ENCODE peak calls at places on chromosomes 12 and 14, in four cellular contexts. One of them, this sample, is unnamed.

GRCh38 chr14:70665448-70666363 is 24.0 kb downstream of the TTC9 start:
- DNase-seq in CD4-positive, CD25-positive, alpha-beta regulatory T cell: no peak
- DNase-seq in bronchial epithelial cell: peak; percentile 87
- DNase-seq in cardiac fibroblast: no peak
- DNase-seq in this sample: no peak

GRCh38 chr12:62917939-62918338 is 17.0 kb downstream of the PPM1H start:
- DNase-seq in CD4-positive, CD25-positive, alpha-beta regulatory T cell: no peak
- DNase-seq in bronchial epithelial cell: no peak
- DNase-seq in cardiac fibroblast: no peak
- DNase-seq in this sample: no peak

GRCh38 chr14:50790568-50790967 is 40.4 kb downstream of the NIN start:
- DNase-seq in CD4-positive, CD25-positive, alpha-beta regulatory T cell: no peak
- DNase-seq in bronchial epithelial cell: no peak
- DNase-seq in cardiac fibroblast: peak; percentile 44
- DNase-seq in this sample: no peak

GRCh38 chr14:36214476-36215216 is 38.1 kb upstream of the PTCSC3 start:
- DNase-seq in CD4-positive, CD25-positive, alpha-beta regulatory T cell: no peak
- DNase-seq in bronchial epithelial cell: peak; percentile 36
- DNase-seq in cardiac fibroblast: no peak
- DNase-seq in this sample: no peak

GRCh38 chr14:99255621-99256482 is 16.1 kb downstream of the BCL11B start:
- DNase-seq in CD4-positive, CD25-positive, alpha-beta regulatory T cell: peak; percentile 15
- DNase-seq in bronchial epithelial cell: no peak
- DNase-seq in cardiac fibroblast: no peak
- DNase-seq in this sample: no peak

GRCh38 chr12:49873361-49873934 is 30.3 kb downstream of the FAIM2 start:
- DNase-seq in CD4-positive, CD25-positive, alpha-beta regulatory T cell: no peak
- DNase-seq in bronchial epithelial cell: no peak
- DNase-seq in cardiac fibroblast: peak; percentile 70
- DNase-seq in this sample: peak; percentile 26

GRCh38 chr14:59585891-59586554 is 9.4 kb upstream of the CCDC175 start:
- DNase-seq in CD4-positive, CD25-positive, alpha-beta regulatory T cell: no peak
- DNase-seq in bronchial epithelial cell: peak; percentile 55
- DNase-seq in cardiac fibroblast: peak; percentile 40
- DNase-seq in this sample: peak; percentile 45

GRCh38 chr12:58364389-58365086 is 423.2 kb downstream of the ATP23 start:
- DNase-seq in CD4-positive, CD25-positive, alpha-beta regulatory T cell: no peak
- DNase-seq in bronchial epithelial cell: peak; percentile 94
- DNase-seq in cardiac fibroblast: peak; percentile 93
- DNase-seq in this sample: peak; percentile 98

GRCh38 chr14:70188292-70188607 is 501 bp downstream of the SLC8A3 start:
- DNase-seq in CD4-positive, CD25-positive, alpha-beta regulatory T cell: no peak
- DNase-seq in bronchial epithelial cell: peak; percentile 6
- DNase-seq in cardiac fibroblast: peak; percentile 2
- DNase-seq in this sample: no peak

GRCh38 chr12:102740157-102741032 is 176.6 kb downstream of the PAH start:
- DNase-seq in CD4-positive, CD25-positive, alpha-beta regulatory T cell: no peak
- DNase-seq in bronchial epithelial cell: peak; percentile 13
- DNase-seq in cardiac fibroblast: peak; percentile 41
- DNase-seq in this sample: no peak

GRCh38 chr12:66799548-66799947 is 120.7 kb upstream of the GRIP1 start:
- DNase-seq in CD4-positive, CD25-positive, alpha-beta regulatory T cell: no peak
- DNase-seq in bronchial epithelial cell: no peak
- DNase-seq in cardiac fibroblast: no peak
- DNase-seq in this sample: no peak

GRCh38 chr14:30132201-30132600 is 204.6 kb upstream of the PRKD1 start:
- DNase-seq in CD4-positive, CD25-positive, alpha-beta regulatory T cell: no peak
- DNase-seq in bronchial epithelial cell: no peak
- DNase-seq in cardiac fibroblast: no peak
- DNase-seq in this sample: no peak

GRCh38 chr14:66657780-66658179 is 149.8 kb downstream of the GPHN start:
- DNase-seq in CD4-positive, CD25-positive, alpha-beta regulatory T cell: no peak
- DNase-seq in bronchial epithelial cell: no peak
- DNase-seq in cardiac fibroblast: no peak
- DNase-seq in this sample: no peak

GRCh38 chr12:77202457-77203060 is 137.2 kb upstream of the E2F7 start:
- DNase-seq in CD4-positive, CD25-positive, alpha-beta regulatory T cell: no peak
- DNase-seq in bronchial epithelial cell: peak; percentile 41
- DNase-seq in cardiac fibroblast: no peak
- DNase-seq in this sample: no peak

GRCh38 chr12:45773734-45774133 is 44.2 kb downstream of the ARID2 start:
- DNase-seq in CD4-positive, CD25-positive, alpha-beta regulatory T cell: no peak
- DNase-seq in bronchial epithelial cell: no peak
- DNase-seq in cardiac fibroblast: no peak
- DNase-seq in this sample: no peak

GRCh38 chr14:53951661-53952265 is 4.9 kb downstream of the BMP4 start:
- DNase-seq in CD4-positive, CD25-positive, alpha-beta regulatory T cell: no peak
- DNase-seq in bronchial epithelial cell: no peak
- DNase-seq in cardiac fibroblast: no peak
- DNase-seq in this sample: no peak

GRCh38 chr14:101231828-101232227 is 328.3 kb upstream of the RTL1 start:
- DNase-seq in CD4-positive, CD25-positive, alpha-beta regulatory T cell: no peak
- DNase-seq in bronchial epithelial cell: no peak
- DNase-seq in cardiac fibroblast: no peak
- DNase-seq in this sample: no peak

GRCh38 chr12:94516985-94517384 is 57.3 kb upstream of the CEP83 start:
- DNase-seq in CD4-positive, CD25-positive, alpha-beta regulatory T cell: no peak
- DNase-seq in bronchial epithelial cell: no peak
- DNase-seq in cardiac fibroblast: peak; percentile 11
- DNase-seq in this sample: peak; percentile 14

GRCh38 chr12:39359644-39360043 is 83.3 kb downstream of the KIF21A start:
- DNase-seq in CD4-positive, CD25-positive, alpha-beta regulatory T cell: no peak
- DNase-seq in bronchial epithelial cell: peak; percentile 7
- DNase-seq in cardiac fibroblast: no peak
- DNase-seq in this sample: no peak

GRCh38 chr12:45703942-45704341 is 25.6 kb upstream of the ARID2 start:
- DNase-seq in CD4-positive, CD25-positive, alpha-beta regulatory T cell: no peak
- DNase-seq in bronchial epithelial cell: peak; percentile 65
- DNase-seq in cardiac fibroblast: no peak
- DNase-seq in this sample: no peak

GRCh38 chr12:47034661-47035060 is 44.8 kb upstream of the PCED1B start:
- DNase-seq in CD4-positive, CD25-positive, alpha-beta regulatory T cell: no peak
- DNase-seq in bronchial epithelial cell: no peak
- DNase-seq in cardiac fibroblast: peak; percentile 50
- DNase-seq in this sample: no peak

GRCh38 chr14:104036250-104036649 is 49.2 kb upstream of the ASPG start:
- DNase-seq in CD4-positive, CD25-positive, alpha-beta regulatory T cell: no peak
- DNase-seq in bronchial epithelial cell: no peak
- DNase-seq in cardiac fibroblast: no peak
- DNase-seq in this sample: no peak

GRCh38 chr14:71610797-71611196 is 321.4 kb upstream of the RGS6 start:
- DNase-seq in CD4-positive, CD25-positive, alpha-beta regulatory T cell: no peak
- DNase-seq in bronchial epithelial cell: no peak
- DNase-seq in cardiac fibroblast: no peak
- DNase-seq in this sample: no peak

GRCh38 chr12:59041241-59042121 is 121.2 kb upstream of the LRIG3 start:
- DNase-seq in CD4-positive, CD25-positive, alpha-beta regulatory T cell: no peak
- DNase-seq in bronchial epithelial cell: peak; percentile 99
- DNase-seq in cardiac fibroblast: peak; percentile 82
- DNase-seq in this sample: peak; percentile 85

GRCh38 chr12:118102609-118103008 is 1.2 kb downstream of the VSIG10 start:
- DNase-seq in CD4-positive, CD25-positive, alpha-beta regulatory T cell: no peak
- DNase-seq in bronchial epithelial cell: no peak
- DNase-seq in cardiac fibroblast: no peak
- DNase-seq in this sample: no peak

GRCh38 chr14:88765130-88765529 is 27.6 kb downstream of the EML5 start:
- DNase-seq in CD4-positive, CD25-positive, alpha-beta regulatory T cell: no peak
- DNase-seq in bronchial epithelial cell: peak; percentile 16
- DNase-seq in cardiac fibroblast: no peak
- DNase-seq in this sample: peak; percentile 0

GRCh38 chr14:73236752-73237218 is 521 bp upstream of the PAPLN start:
- DNase-seq in CD4-positive, CD25-positive, alpha-beta regulatory T cell: no peak
- DNase-seq in bronchial epithelial cell: no peak
- DNase-seq in cardiac fibroblast: no peak
- DNase-seq in this sample: no peak

GRCh38 chr14:34098045-34098984 is 147.4 kb upstream of the EGLN3 start:
- DNase-seq in CD4-positive, CD25-positive, alpha-beta regulatory T cell: no peak
- DNase-seq in bronchial epithelial cell: peak; percentile 82
- DNase-seq in cardiac fibroblast: peak; percentile 74
- DNase-seq in this sample: no peak

GRCh38 chr14:92886337-92886736 is 36.6 kb upstream of the CHGA start:
- DNase-seq in CD4-positive, CD25-positive, alpha-beta regulatory T cell: no peak
- DNase-seq in bronchial epithelial cell: no peak
- DNase-seq in cardiac fibroblast: no peak
- DNase-seq in this sample: no peak

GRCh38 chr12:92553389-92553788 is 149.4 kb upstream of the PLEKHG7 start:
- DNase-seq in CD4-positive, CD25-positive, alpha-beta regulatory T cell: no peak
- DNase-seq in bronchial epithelial cell: peak; percentile 97
- DNase-seq in cardiac fibroblast: peak; percentile 42
- DNase-seq in this sample: no peak

GRCh38 chr12:62860501-62861156 is 74.3 kb downstream of the PPM1H start:
- DNase-seq in CD4-positive, CD25-positive, alpha-beta regulatory T cell: no peak
- DNase-seq in bronchial epithelial cell: no peak
- DNase-seq in cardiac fibroblast: peak; percentile 44
- DNase-seq in this sample: no peak

GRCh38 chr12:2957816-2958431 is 1.3 kb upstream of the TEAD4 start:
- DNase-seq in CD4-positive, CD25-positive, alpha-beta regulatory T cell: no peak
- DNase-seq in bronchial epithelial cell: peak; percentile 70
- DNase-seq in cardiac fibroblast: no peak
- DNase-seq in this sample: no peak
- H3K4me3 ChIP-seq in CD4-positive, CD25-positive, alpha-beta regulatory T cell: no peak overlapping the region
- H3K4me3 ChIP-seq in bronchial epithelial cell: peak overlapping the region; percentile 67
- H3K4me3 ChIP-seq in cardiac fibroblast: peak overlapping the region; percentile 75
- H3K4me3 ChIP-seq in this sample: peak overlapping the region; percentile 75

GRCh38 chr12:11872055-11872454 is 198.7 kb upstream of the BCL2L14 start:
- DNase-seq in CD4-positive, CD25-positive, alpha-beta regulatory T cell: no peak
- DNase-seq in bronchial epithelial cell: no peak
- DNase-seq in cardiac fibroblast: no peak
- DNase-seq in this sample: no peak
- H3K4me3 ChIP-seq in CD4-positive, CD25-positive, alpha-beta regulatory T cell: no peak overlapping the region
- H3K4me3 ChIP-seq in bronchial epithelial cell: no peak overlapping the region
- H3K4me3 ChIP-seq in cardiac fibroblast: no peak overlapping the region
- H3K4me3 ChIP-seq in this sample: no peak overlapping the region

DNA sequence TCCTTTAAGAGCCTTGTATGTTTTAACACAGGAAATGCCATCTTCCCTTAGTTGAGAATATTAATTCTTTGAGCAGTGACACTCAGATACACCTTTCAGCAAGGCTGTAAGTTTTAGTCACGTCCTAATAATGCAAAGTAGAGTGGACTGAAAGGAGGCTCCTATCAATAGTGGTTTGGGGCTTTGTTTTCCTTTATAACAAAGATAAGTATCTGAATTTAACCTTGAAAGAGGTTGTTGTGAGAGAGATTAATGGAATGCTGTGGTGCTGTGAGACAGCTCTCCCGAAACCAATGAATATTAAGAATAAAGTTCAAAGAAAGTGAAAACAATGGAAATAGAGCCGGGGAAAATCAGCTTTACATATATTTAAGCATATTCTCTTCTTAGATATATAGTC is 259.6 kb downstream of the ERC1 start:
- DNase-seq in CD4-positive, CD25-positive, alpha-beta regulatory T cell: no peak
- DNase-seq in bronchial epithelial cell: no peak
- DNase-seq in cardiac fibroblast: no peak
- DNase-seq in this sample: no peak
- H3K4me3 ChIP-seq in CD4-positive, CD25-positive, alpha-beta regulatory T cell: no peak overlapping the region
- H3K4me3 ChIP-seq in bronchial epithelial cell: no peak overlapping the region
- H3K4me3 ChIP-seq in cardiac fibroblast: no peak overlapping the region
- H3K4me3 ChIP-seq in this sample: no peak overlapping the region

GRCh38 chr14:75748340-75748739 is 87.3 kb downstream of the TTLL5 start:
- DNase-seq in CD4-positive, CD25-positive, alpha-beta regulatory T cell: no peak
- DNase-seq in bronchial epithelial cell: no peak
- DNase-seq in cardiac fibroblast: no peak
- DNase-seq in this sample: no peak

GRCh38 chr14:75752907-75753594 is 92.0 kb downstream of the TTLL5 start:
- DNase-seq in CD4-positive, CD25-positive, alpha-beta regulatory T cell: no peak
- DNase-seq in bronchial epithelial cell: no peak
- DNase-seq in cardiac fibroblast: peak; percentile 41
- DNase-seq in this sample: no peak

GRCh38 chr14:75751291-75751690 is 90.2 kb downstream of the TTLL5 start:
- DNase-seq in CD4-positive, CD25-positive, alpha-beta regulatory T cell: no peak
- DNase-seq in bronchial epithelial cell: no peak
- DNase-seq in cardiac fibroblast: peak; percentile 46
- DNase-seq in this sample: no peak

GRCh38 chr14:75753696-75754095 is 92.7 kb downstream of the TTLL5 start:
- DNase-seq in CD4-positive, CD25-positive, alpha-beta regulatory T cell: no peak
- DNase-seq in bronchial epithelial cell: no peak
- DNase-seq in cardiac fibroblast: peak; percentile 47
- DNase-seq in this sample: no peak

GRCh38 chr14:75752086-75752485 is 91.0 kb downstream of the TTLL5 start:
- DNase-seq in CD4-positive, CD25-positive, alpha-beta regulatory T cell: no peak
- DNase-seq in bronchial epithelial cell: no peak
- DNase-seq in cardiac fibroblast: peak; percentile 16
- DNase-seq in this sample: no peak
- H3K4me3 ChIP-seq in CD4-positive, CD25-positive, alpha-beta regulatory T cell: no peak overlapping the region
- H3K4me3 ChIP-seq in bronchial epithelial cell: no peak overlapping the region
- H3K4me3 ChIP-seq in cardiac fibroblast: no peak overlapping the region
- H3K4me3 ChIP-seq in this sample: no peak overlapping the region

GRCh38 chr14:32417956-32418552 is 89.0 kb downstream of the AKAP6 start:
- DNase-seq in CD4-positive, CD25-positive, alpha-beta regulatory T cell: no peak
- DNase-seq in bronchial epithelial cell: peak; percentile 85
- DNase-seq in cardiac fibroblast: peak; percentile 75
- DNase-seq in this sample: no peak
- H3K4me3 ChIP-seq in CD4-positive, CD25-positive, alpha-beta regulatory T cell: no peak overlapping the region
- H3K4me3 ChIP-seq in bronchial epithelial cell: no peak overlapping the region
- H3K4me3 ChIP-seq in cardiac fibroblast: no peak overlapping the region
- H3K4me3 ChIP-seq in this sample: no peak overlapping the region

DNA sequence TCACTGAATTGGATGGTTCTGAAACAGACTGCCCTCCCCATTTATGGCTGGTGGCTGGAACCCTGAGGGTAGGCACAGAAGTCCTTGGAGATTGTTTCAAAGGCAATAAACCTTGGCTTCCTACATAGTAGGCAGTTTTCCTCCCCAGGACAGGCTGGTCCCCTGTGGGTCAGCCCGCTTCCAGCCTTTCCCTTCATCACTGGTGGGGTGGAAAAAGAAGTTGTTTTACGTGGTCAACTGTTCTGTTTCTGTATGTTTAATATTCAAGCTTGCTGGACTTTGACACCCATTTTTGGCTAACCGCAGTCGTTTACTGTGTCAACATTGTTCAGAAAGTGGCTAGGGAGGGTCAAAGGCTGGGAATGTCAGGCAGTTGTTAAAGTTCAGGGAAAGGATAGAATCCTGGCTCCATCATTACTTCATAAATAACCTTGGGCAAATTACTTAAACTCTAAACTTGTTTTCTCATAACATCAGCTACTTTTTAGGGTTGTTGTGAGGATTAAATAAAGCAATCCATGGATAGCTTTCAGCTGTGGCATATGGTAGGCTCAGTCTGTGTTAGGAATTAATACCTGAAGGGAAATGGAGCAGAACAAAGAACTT is 2.4 kb downstream of the KLHDC2 start:
- DNase-seq in CD4-positive, CD25-positive, alpha-beta regulatory T cell: no peak
- DNase-seq in bronchial epithelial cell: peak; percentile 15
- DNase-seq in cardiac fibroblast: peak; percentile 12
- DNase-seq in this sample: no peak
- H3K4me3 ChIP-seq in CD4-positive, CD25-positive, alpha-beta regulatory T cell: peak overlapping the region; percentile 37
- H3K4me3 ChIP-seq in bronchial epithelial cell: no peak overlapping the region
- H3K4me3 ChIP-seq in cardiac fibroblast: no peak overlapping the region
- H3K4me3 ChIP-seq in this sample: no peak overlapping the region

This sample was measured in skeletal muscle cell.